ENCODE peak calls at places on chromosomes 13 and 19, in seven cellular contexts. S is OCI-LY7, T is H1, Z is IMR-90, U is neural progenitor cell, F is neuronal stem cell, R is HCT116. I is an unnamed sample.

GRCh38 chr13:26923824-26924605 is 163.4 kb upstream of the GPR12 start:
- DNase-seq in U (no peak), Z (peak; percentile 34), S (no peak), F (no peak), T (no peak), R (no peak), I (peak; percentile 59)

GRCh38 chr19:17847538-17848366 is at the start of gene JAK3:
- DNase-seq in F (peak; percentile 79), T (peak; percentile 75), U (peak; percentile 94), S (peak; percentile 87), R (no peak), Z (peak; percentile 46), I (peak; percentile 70)

GRCh38 chr19:52307275-52307674 is 10.3 kb downstream of the ZNF480 start:
- DNase-seq in R (peak; percentile 7), S (peak; percentile 53), U (peak; percentile 16), Z (peak; percentile 19), T (no peak), F (peak; percentile 20), I (peak; percentile 8)

GRCh38 chr19:49430678-49431329 is 5.6 kb downstream of the GFY start:
- DNase-seq in F (no peak), T (no peak), S (peak; percentile 79), U (peak; percentile 38), R (no peak), Z (no peak), I (no peak)

GRCh38 chr13:75226755-75227435 is 255.1 kb downstream of the TBC1D4 start:
- DNase-seq in Z (peak; percentile 86), S (no peak), F (no peak), T (no peak), R (no peak), U (no peak), I (no peak)

GRCh38 chr13:65594255-65594654 is 1635.9 kb downstream of the PCDH9 start:
- DNase-seq in Z (peak; percentile 82), R (no peak), S (no peak), U (no peak), F (no peak), T (no peak), I (no peak)

GRCh38 chr19:18518639-18519038 is 3.2 kb downstream of the ELL start:
- DNase-seq in R (no peak), Z (no peak), S (no peak), U (no peak), T (no peak), F (no peak), I (no peak)

GRCh38 chr13:79463604-79464003 is 17.4 kb upstream of the NDFIP2 start:
- DNase-seq in R (no peak), U (no peak), T (no peak), S (no peak), Z (no peak), F (no peak), I (no peak)

GRCh38 chr19:35269425-35270117 is 809 bp downstream of the USF2 start:
- DNase-seq in F (peak; percentile 76), R (peak; percentile 75), U (peak; percentile 94), T (no peak), S (peak; percentile 90), Z (peak; percentile 75), I (peak; percentile 71)

GRCh38 chr19:4304509-4305252 is at the start of gene FSD1:
- DNase-seq in S (peak; percentile 77), U (peak; percentile 92), T (peak; percentile 39), Z (peak; percentile 40), F (peak; percentile 80), R (no peak), I (peak; percentile 47)

GRCh38 chr19:53978975-53979801 is 12.2 kb upstream of the CACNG6 start:
- DNase-seq in U (no peak), F (no peak), R (no peak), Z (no peak), T (no peak), S (no peak), I (no peak)
- H2AFZ ChIP-seq in U (no peak overlapping the region), F (peak overlapping the region; percentile 86), R (no peak overlapping the region), Z (peak overlapping the region; percentile 85), T (no peak overlapping the region), S (no peak overlapping the region), I (no peak overlapping the region)

DNA sequence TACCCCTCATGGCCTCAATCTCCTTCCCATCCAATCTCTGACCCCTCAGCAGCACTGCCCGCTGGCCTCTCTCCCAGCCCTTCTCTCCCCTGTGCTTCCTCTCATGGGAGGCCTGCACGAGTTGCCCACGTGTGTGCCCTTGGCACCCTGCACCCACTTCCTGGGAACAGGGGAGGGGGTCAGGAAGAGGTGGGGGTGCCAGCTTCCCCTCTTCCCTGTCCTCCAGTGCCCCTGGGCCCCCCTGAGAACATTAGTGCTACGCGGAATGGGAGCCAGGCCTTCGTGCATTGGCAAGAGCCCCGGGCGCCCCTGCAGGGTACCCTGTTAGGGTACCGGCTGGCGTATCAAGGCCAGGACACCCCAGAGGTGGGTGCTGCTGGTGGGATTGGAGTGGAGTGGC is 19.2 kb downstream of the AXL start:
- DNase-seq in R (no peak), S (no peak), U (no peak), T (no peak), Z (no peak), F (no peak), I (no peak)
- H3K4me1 ChIP-seq in R (no peaks in the 10 kb centered on the region), S (no peaks in the 10 kb centered on the region), U (no peaks in the 10 kb centered on the region), T (no peaks in the 10 kb centered on the region), Z (no peaks in the 10 kb centered on the region), F (no peaks in the 10 kb centered on the region), I (no peaks in the 10 kb centered on the region)

GRCh38 chr13:47420012-47420411 is 523.2 kb upstream of the HTR2A start:
- DNase-seq in Z (peak; percentile 14), S (no peak), R (no peak), U (no peak), F (no peak), T (no peak), I (no peak)

GRCh38 chr13:47415048-47415447 is 518.2 kb upstream of the HTR2A start:
- DNase-seq in U (no peak), S (no peak), R (no peak), T (no peak), F (no peak), Z (no peak), I (no peak)

GRCh38 chr13:47420568-47420967 is 523.7 kb upstream of the HTR2A start:
- DNase-seq in T (no peak), Z (peak; percentile 49), U (no peak), R (no peak), S (no peak), F (no peak), I (no peak)

GRCh38 chr13:47417485-47417884 is 520.6 kb upstream of the HTR2A start:
- DNase-seq in Z (no peak), T (no peak), U (no peak), S (no peak), R (no peak), F (no peak), I (no peak)

GRCh38 chr13:47418206-47418920 is 521.5 kb upstream of the HTR2A start:
- DNase-seq in F (no peak), T (no peak), Z (no peak), U (no peak), S (no peak), R (no peak), I (no peak)
- H2AFZ ChIP-seq in F (no peak overlapping the region), T (no peak overlapping the region), Z (no peak overlapping the region), U (no peak overlapping the region), S (no peak overlapping the region), R (no peak overlapping the region), I (no peak overlapping the region)

GRCh38 chr13:33874871-33875270 is 56.9 kb downstream of the RFC3 start:
- DNase-seq in Z (no peak), T (no peak), R (no peak), S (no peak), F (no peak), U (no peak), I (peak; percentile 17)

GRCh38 chr13:33873251-33873908 is 55.4 kb downstream of the RFC3 start:
- DNase-seq in S (no peak), R (no peak), T (no peak), F (no peak), U (no peak), Z (no peak), I (no peak)

GRCh38 chr13:33879044-33879596 is 61.2 kb downstream of the RFC3 start:
- DNase-seq in Z (no peak), S (no peak), T (no peak), R (no peak), F (no peak), U (no peak), I (peak; percentile 85)

GRCh38 chr13:33876716-33877394 is 58.9 kb downstream of the RFC3 start:
- DNase-seq in F (no peak), Z (no peak), T (no peak), R (no peak), U (peak; percentile 9), S (no peak), I (no peak)

DNA sequence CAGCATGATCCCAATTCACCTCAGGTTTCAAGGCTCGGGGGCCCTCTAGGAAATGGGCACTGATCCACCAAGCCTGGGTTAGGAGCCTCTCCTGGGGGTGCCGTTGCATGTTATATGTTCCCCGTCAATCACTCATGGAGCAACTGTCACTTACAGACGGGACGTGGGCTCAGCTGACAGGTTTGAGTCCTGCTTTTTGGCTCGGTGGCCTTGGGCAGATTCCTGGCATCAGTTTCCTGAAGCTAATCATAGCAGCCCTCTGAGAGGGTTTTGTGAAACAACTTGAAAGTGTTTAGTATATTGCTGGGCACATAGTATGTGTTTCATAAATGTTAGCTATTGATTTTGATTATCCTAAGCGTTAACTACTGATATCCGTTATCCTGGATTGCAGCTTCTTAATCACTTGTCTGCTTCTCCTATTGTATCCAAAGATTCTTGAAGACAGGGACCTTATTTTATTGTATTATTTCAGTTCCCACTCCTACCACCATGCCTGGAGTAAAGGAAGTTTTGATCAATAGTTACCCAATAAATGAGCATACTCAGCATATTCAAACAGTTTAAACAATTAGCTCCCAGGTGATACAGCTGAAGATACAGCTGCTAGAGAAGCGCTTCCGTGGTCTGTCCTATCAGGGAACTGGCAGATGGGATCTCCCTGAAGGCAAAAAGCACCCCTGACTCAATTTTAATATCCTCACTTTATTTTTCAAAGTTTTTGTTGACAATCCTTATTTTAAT is 57.9 kb downstream of the RFC3 start:
- DNase-seq in T (no peak), U (no peak), S (no peak), R (no peak), F (no peak), Z (no peak), I (no peak)
- H3K4me1 ChIP-seq in T (no peaks in the 10 kb centered on the region), U (no peaks in the 10 kb centered on the region), S (peaks cover 3% of the 10 kb centered on the region), R (no peaks in the 10 kb centered on the region), F (no peaks in the 10 kb centered on the region), Z (no peaks in the 10 kb centered on the region), I (peaks cover 17% of the 10 kb centered on the region)

GRCh38 chr13:23609414-23610186 is 39.4 kb downstream of the TNFRSF19 start:
- DNase-seq in S (no peak), F (no peak), U (no peak), T (no peak), R (no peak), Z (peak; percentile 77), I (peak; percentile 67)
- H2AFZ ChIP-seq in S (no peak overlapping the region), F (peak overlapping the region; percentile 53), U (no peak overlapping the region), T (no peak overlapping the region), R (no peak overlapping the region), Z (no peak overlapping the region), I (peak overlapping the region; percentile 73)

DNA sequence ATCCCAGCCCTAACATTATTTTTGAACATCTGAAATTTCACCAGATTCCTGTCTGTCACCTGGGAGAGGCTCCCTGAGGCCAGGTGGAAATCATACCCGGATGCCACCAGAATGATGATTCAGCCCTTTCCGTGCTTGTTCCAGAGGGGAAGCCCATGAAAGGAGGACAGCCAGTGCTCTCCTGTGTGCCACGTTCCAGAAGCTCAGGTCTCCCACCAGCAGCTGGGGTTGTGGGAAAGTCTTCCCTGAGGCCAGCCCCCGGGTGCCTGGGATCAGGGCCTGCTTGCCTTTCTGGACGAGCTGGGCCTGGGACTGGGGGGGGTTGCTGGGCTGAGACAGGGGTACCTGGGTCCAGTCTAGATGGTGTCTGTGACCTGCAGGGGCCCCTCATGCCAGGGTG is 25.5 kb upstream of the IGFL1 start:
- DNase-seq in F (no peak), T (no peak), U (no peak), Z (no peak), S (no peak), R (no peak), I (no peak)
- H3K4me1 ChIP-seq in F (no peaks in the 10 kb centered on the region), T (no peaks in the 10 kb centered on the region), U (no peaks in the 10 kb centered on the region), Z (no peaks in the 10 kb centered on the region), S (no peaks in the 10 kb centered on the region), R (peaks cover 46% of the 10 kb centered on the region), I (no peaks in the 10 kb centered on the region)

I was measured in endothelial cell of umbilical vein.